ENCODE peak calls at places on chromosomes 4 and X, in seven cellular contexts. H is GM13976, S is HEK293T, X is nephron progenitor cell, A is D721Med, G is T47D, V is EH. F is an unnamed sample.

GRCh38 chr4:88517825-88518224 is 5.8 kb downstream of the PYURF start:
- DNase-seq in X (no peak), G (no peak), H (no peak), V (no peak), A (no peak), S (no peak), F (no peak)

GRCh38 chrX:49106930-49107329 is 16.6 kb downstream of the GPKOW start:
- DNase-seq in H (no peak), V (peak), X (peak), S (peak), A (no peak), G (peak), F (no peak)

GRCh38 chrX:119942831-119943184 is 743 bp downstream of the NKAP start:
- DNase-seq in G (no peak), H (no peak), X (no peak), V (no peak), A (no peak), S (peak), F (no peak)

GRCh38 chr4:123524958-123525628 is 128.5 kb downstream of the SPRY1 start:
- DNase-seq in G (peak), S (no peak), X (no peak), A (no peak), V (no peak), H (no peak), F (no peak)

GRCh38 chr4:189659302-189659701 is 281.4 kb upstream of the FRG1 start:
- DNase-seq in H (no peak), S (no peak), V (no peak), G (no peak), X (no peak), A (no peak), F (no peak)

GRCh38 chrX:115047715-115048114 is 30.3 kb upstream of the IL13RA2 start:
- DNase-seq in S (no peak), X (no peak), A (no peak), G (no peak), H (no peak), V (peak), F (no peak)

GRCh38 chrX:66074920-66075879 is 35.3 kb upstream of the VSIG4 start:
- DNase-seq in G (no peak), V (peak), A (no peak), X (no peak), H (no peak), S (no peak), F (no peak)

GRCh38 chr4:15516494-15516893 is 46.8 kb downstream of the CC2D2A start:
- DNase-seq in A (no peak), G (no peak), V (no peak), S (no peak), H (no peak), X (no peak), F (no peak)

GRCh38 chr4:173074501-173074946 is 94.1 kb upstream of the GALNT7 start:
- DNase-seq in V (peak), H (no peak), A (no peak), X (no peak), S (no peak), G (peak), F (peak)

GRCh38 chr4:57044279-57044678 is 65.6 kb downstream of the POLR2B start:
- DNase-seq in G (no peak), V (peak), H (no peak), A (no peak), S (no peak), X (no peak), F (peak)

GRCh38 chrX:119399772-119400101 is 601 bp downstream of the SLC25A43 start:
- DNase-seq in H (no peak), A (no peak), G (no peak), X (no peak), S (no peak), V (peak), F (no peak)

GRCh38 chr4:55184600-55185523 is 59.5 kb upstream of the KDR start:
- DNase-seq in V (peak), G (peak), A (no peak), S (peak), H (peak), X (no peak), F (no peak)

GRCh38 chr4:86019906-86020305 is 339.9 kb downstream of the MAPK10 start:
- DNase-seq in H (no peak), V (peak), G (no peak), S (no peak), X (no peak), A (no peak), F (no peak)

GRCh38 chr4:70192895-70193294 is 2.6 kb upstream of the ODAM start:
- DNase-seq in A (no peak), G (no peak), V (no peak), X (no peak), S (no peak), H (no peak), F (no peak)

GRCh38 chr4:7693711-7694110 is 245.9 kb downstream of the AFAP1 start:
- DNase-seq in H (no peak), X (no peak), V (no peak), S (no peak), G (no peak), A (no peak), F (no peak)

GRCh38 chrX:121365572-121366161 is 318.3 kb downstream of the GLUD2 start:
- DNase-seq in S (no peak), V (no peak), X (no peak), G (peak), H (no peak), A (no peak), F (no peak)

GRCh38 chr4:94621491-94622080 is 136.2 kb upstream of the BMPR1B start:
- DNase-seq in G (peak), S (peak), A (no peak), H (peak), V (peak), X (peak), F (no peak)

F was measured in HFF-Myc.